ENCODE peak calls at places on chromosomes 4 and X, in six cellular contexts. F is uterus, U is esophagus squamous epithelium, X is vagina, E is upper lobe of left lung, I is heart left ventricle. O is an unnamed sample. For H3K9me3, the result is how much of the 10 kb centered on the place peaks cover.

GRCh38 chr4:81963005-81963404 is 410.8 kb downstream of the HNRNPD start:
- DNase-seq in U (no peak), E (no peak), X (no peak), I (no peak), F (no peak), O (no peak)

GRCh38 chr4:71004281-71004851 is 10.9 kb downstream of the DCK start:
- DNase-seq in E (no peak), X (no peak), U (no peak), I (no peak), F (no peak), O (no peak)

GRCh38 chr4:107453987-107454386 is 266.0 kb downstream of the PAPSS1 start:
- DNase-seq in X (no peak), I (no peak), U (no peak), F (no peak), E (no peak), O (no peak)

GRCh38 chr4:88526221-88526815 is 2.7 kb upstream of the PYURF start:
- DNase-seq in X (no peak), U (no peak), F (no peak), I (no peak), E (no peak), O (peak)

GRCh38 chr4:127604949-127605709 is 27.6 kb upstream of the INTU start:
- DNase-seq in X (no peak), E (no peak), F (no peak), U (no peak), I (no peak), O (no peak)

GRCh38 chr4:48109413-48110263 is 24.4 kb downstream of the TXK start:
- DNase-seq in E (no peak), F (no peak), I (no peak), X (no peak), U (no peak), O (no peak)

GRCh38 chr4:149791836-149792235 is 23.8 kb downstream of the IQCM start:
- DNase-seq in E (no peak), U (no peak), X (no peak), I (no peak), F (no peak), O (no peak)

GRCh38 chrX:47584714-47585113 is 2.5 kb downstream of the TIMP1 start:
- DNase-seq in X (no peak), U (no peak), E (no peak), F (no peak), I (no peak), O (no peak)

GRCh38 chr4:86688026-86688425 is 93.9 kb downstream of the PTPN13 start:
- DNase-seq in F (no peak), E (no peak), I (no peak), U (no peak), X (no peak), O (no peak)

GRCh38 chr4:55183926-55184599 is 58.7 kb upstream of the KDR start:
- DNase-seq in E (peak), F (peak), X (no peak), I (no peak), U (no peak), O (peak)

GRCh38 chr4:93912146-93912545 is 83.6 kb downstream of the ATOH1 start:
- DNase-seq in U (no peak), I (no peak), F (no peak), E (no peak), X (no peak), O (no peak)

GRCh38 chr4:15031993-15032660 is 29.8 kb downstream of the CPEB2 start:
- DNase-seq in X (no peak), E (no peak), I (no peak), U (no peak), F (no peak), O (no peak)

GRCh38 chrX:69082055-69082752 is 83.0 kb downstream of the PJA1 start:
- DNase-seq in F (no peak), X (no peak), U (no peak), E (no peak), I (no peak), O (no peak)

GRCh38 chr4:138034871-138035270 is 207.3 kb downstream of the SLC7A11 start:
- DNase-seq in U (no peak), I (no peak), F (no peak), X (no peak), E (no peak), O (no peak)

GRCh38 chr4:19831644-19832285 is 419.9 kb upstream of the SLIT2 start:
- DNase-seq in U (no peak), X (no peak), I (no peak), F (no peak), E (no peak), O (no peak)

GRCh38 chrX:71102292-71102691 is 4.2 kb downstream of the CXorf65 start:
- DNase-seq in F (no peak), X (no peak), I (no peak), E (no peak), U (no peak), O (no peak)

GRCh38 chr4:152304220-152304619 is 231.7 kb downstream of the FBXW7 start:
- DNase-seq in X (no peak), F (no peak), U (no peak), I (no peak), E (no peak), O (no peak)

GRCh38 chr4:139297001-139297410 is 4.3 kb upstream of the NAA15 start:
- DNase-seq in I (no peak), E (no peak), U (no peak), X (no peak), F (no peak), O (no peak)

DNA sequence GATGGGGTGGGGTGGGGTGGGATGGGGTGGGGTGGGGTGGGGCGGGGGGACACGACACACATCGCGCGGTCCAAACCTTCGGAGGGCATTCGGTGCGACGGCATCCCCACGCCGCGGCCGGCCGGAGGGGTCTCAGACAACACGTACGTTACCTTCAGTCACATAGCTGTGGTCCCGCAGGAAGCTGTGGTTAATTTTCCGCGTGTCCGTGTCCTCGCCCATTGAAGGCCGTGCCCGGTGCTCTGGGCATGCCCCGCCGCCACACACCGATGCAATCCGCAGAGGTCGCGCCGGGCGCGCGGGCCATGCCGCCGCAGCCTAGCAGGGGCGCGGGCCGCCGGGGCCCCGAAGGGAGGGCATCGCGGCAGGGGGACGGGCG is 417 bp downstream of the PPP2R2C start:
- DNase-seq in I (no peak), E (no peak), F (no peak), X (no peak), U (no peak), O (no peak)
- H3K4me3 ChIP-seq in I (peak), E (no peak), F (peak), X (peak), U (peak), O (no peak)

DNA sequence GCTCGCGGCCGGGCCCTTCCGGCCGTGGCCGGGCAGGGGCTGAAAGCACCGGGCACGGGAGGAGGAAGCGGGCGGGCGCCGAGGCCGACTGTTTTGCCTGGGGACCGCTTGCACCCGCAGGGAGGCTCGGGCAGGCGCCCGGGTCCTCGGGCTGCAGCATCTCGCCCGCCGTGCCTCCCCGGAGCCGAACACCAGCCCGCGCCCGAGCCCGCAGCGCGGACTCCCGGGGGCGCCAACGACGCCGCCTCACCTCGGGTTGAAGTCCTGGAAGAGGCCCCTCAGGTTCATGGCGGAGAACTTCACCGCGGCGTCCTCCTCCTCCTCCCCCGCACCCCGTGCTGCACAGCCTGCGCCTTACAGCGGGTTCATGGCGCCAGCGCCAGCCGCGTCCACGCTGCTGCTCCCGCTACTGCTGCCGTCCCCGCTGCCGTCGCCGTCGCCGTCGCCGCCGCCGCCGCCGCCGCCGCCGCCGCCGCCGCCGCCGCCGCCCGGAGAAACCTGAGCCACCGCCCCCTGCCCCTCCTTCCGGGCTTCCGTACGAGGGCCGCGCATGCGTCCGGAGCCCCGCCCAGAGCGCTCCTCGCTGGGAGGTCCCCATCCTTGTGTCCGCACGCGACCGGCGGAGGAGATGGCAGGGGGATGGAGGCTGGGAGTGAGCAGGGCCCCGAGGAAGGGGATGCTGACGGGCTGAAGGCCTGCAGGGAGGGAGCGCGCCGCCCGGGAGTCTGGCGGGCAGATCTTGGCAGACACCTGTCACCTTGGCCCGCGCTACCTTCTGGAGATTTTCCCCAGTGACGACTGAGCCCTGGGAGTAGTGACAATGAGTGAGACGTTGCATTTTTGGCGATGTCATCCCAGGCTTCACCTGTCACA is at the start of gene TMEM185A:
- DNase-seq in U (no peak), E (peak), F (peak), I (peak), X (no peak), O (peak)
- TF ChIP-seq POLR2A in U (no peak), E (no peak), F (no peak), I (no peak), X (no peak), O (peak)

DNA sequence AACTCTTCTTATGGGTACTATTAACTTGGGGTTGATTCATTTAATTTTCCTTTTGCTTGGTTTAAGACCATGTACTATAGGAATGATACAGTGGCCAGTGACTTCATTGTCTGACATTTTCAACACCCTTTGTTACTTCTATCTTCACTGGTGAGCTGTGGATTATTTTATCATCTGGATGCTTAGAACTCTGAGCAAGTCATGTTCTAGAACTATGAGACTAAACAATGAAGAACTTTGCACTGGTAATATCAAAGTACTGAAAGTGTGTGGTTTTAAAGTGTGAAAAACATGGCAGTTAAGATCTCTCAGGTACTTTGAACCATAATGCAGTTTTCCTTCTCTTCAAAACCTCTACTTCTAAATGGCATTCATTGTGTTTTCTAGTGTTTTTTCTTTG is 47.8 kb downstream of the MAP7D3 start:
- DNase-seq in F (no peak), I (no peak), X (no peak), E (no peak), U (no peak), O (no peak)
- H3K9me3 ChIP-seq in F (under half), I (under half), X (under half), E (under half), U (under half), O (under half)

GRCh38 chr4:133389029-133389428 is 239.9 kb downstream of the PCDH10 start:
- DNase-seq in E (no peak), F (no peak), U (no peak), X (no peak), I (no peak), O (no peak)

GRCh38 chr4:133390198-133390855 is 241.2 kb downstream of the PCDH10 start:
- DNase-seq in F (no peak), U (no peak), X (no peak), E (no peak), I (no peak), O (no peak)

GRCh38 chr4:133379681-133380438 is 230.8 kb downstream of the PCDH10 start:
- DNase-seq in E (no peak), X (no peak), F (no peak), I (no peak), U (no peak), O (no peak)

GRCh38 chr4:133385161-133385954 is 236.3 kb downstream of the PCDH10 start:
- DNase-seq in I (no peak), X (no peak), F (no peak), U (no peak), E (no peak), O (no peak)
- H3K4me3 ChIP-seq in I (no peak), X (no peak), F (no peak), U (no peak), E (no peak), O (no peak)

GRCh38 chrX:368811-369562 is 17.7 kb downstream of the PPP2R3B start:
- DNase-seq in I (peak), E (no peak), F (no peak), X (no peak), U (no peak), O (no peak)
- TF ChIP-seq POLR2A in I (no peak), E (no peak), F (no peak), X (no peak), U (no peak), O (no peak)

DNA sequence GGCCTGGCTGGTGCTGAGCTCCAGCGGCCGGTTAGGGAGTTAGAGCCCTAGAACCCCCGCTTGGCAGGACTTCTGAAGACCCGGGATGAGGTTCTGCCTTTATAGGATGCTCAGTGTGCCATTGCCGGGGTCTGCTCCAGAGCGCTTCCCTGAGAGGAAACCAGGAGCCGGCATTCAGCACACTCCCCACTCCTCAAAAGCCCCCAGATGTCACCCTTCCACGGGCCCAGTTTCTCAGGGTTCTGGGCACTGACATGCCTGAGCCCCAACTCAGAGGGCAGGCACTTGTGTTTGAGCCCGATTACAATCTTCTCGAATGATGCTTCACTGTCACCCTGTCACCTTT is 6.5 kb downstream of the NKX3-2 start:
- DNase-seq in E (no peak), I (no peak), U (no peak), X (no peak), F (no peak), O (no peak)
- H3K9me3 ChIP-seq in E (under half), I (under half), U (under half), X (under half), F (under half), O (under half)

GRCh38 chr4:190015538-190016368 is 11.3 kb downstream of the FRG2 start:
- DNase-seq in U (no peak), F (no peak), E (no peak), X (no peak), I (no peak), O (no peak)
- H3K4me3 ChIP-seq in U (peak), F (no peak), E (no peak), X (peak), I (peak), O (no peak)

GRCh38 chr4:1248262-1249147 is at the start of gene CTBP1:
- DNase-seq in F (peak), U (no peak), X (peak), E (peak), I (peak), O (peak)
- TF ChIP-seq POLR2A in F (peak), U (peak), X (peak), E (peak), I (peak), O (peak)

GRCh38 chr4:28966982-28967381 is 1753.2 kb upstream of the PCDH7 start:
- DNase-seq in F (no peak), E (no peak), I (no peak), U (no peak), X (no peak), O (no peak)
- H3K9me3 ChIP-seq in F (under half), E (under half), I (under half), U (under half), X (under half), O (under half)

GRCh38 chrX:21384178-21384577 is 10.0 kb downstream of the CNKSR2 start:
- DNase-seq in E (no peak), F (no peak), X (no peak), U (no peak), I (no peak), O (no peak)

GRCh38 chrX:21383546-21383945 is 9.3 kb downstream of the CNKSR2 start:
- DNase-seq in X (no peak), U (no peak), I (no peak), F (no peak), E (no peak), O (no peak)

GRCh38 chrX:21382715-21383114 is 8.5 kb downstream of the CNKSR2 start:
- DNase-seq in E (no peak), I (no peak), F (no peak), X (no peak), U (no peak), O (no peak)
- H3K4me3 ChIP-seq in E (no peak), I (no peak), F (no peak), X (no peak), U (no peak), O (no peak)